ENCODE peak calls at places on chromosomes 2 and 18, in nine cellular contexts. Q is colonic mucosa, S is keratinocyte, U is thyroid gland, X is heart left ventricle, K is left lung, E is cardiac muscle cell, B is PC-9, O is bronchial epithelial cell. D is an unnamed sample. For H3K36me3, the result is how much of the 10 kb centered on the place peaks cover.

GRCh38 chr2:158644139-158644538 is 151.0 kb upstream of the DAPL1 start:
- DNase-seq in Q (no peak), S (no peak), U (no peak), X (no peak), K (no peak), E (no peak), B (no peak), O (peak), D (peak)

GRCh38 chr18:1917141-1917540 is 654.2 kb downstream of the METTL4 start:
- DNase-seq in Q (no peak), S (no peak), U (no peak), X (no peak), K (no peak), E (no peak), B (no peak), O (no peak), D (no peak)

GRCh38 chr2:140178224-140178623 is 1398.0 kb upstream of the NXPH2 start:
- DNase-seq in Q (no peak), S (no peak), U (no peak), X (no peak), K (no peak), E (no peak), B (no peak), O (no peak), D (no peak)

GRCh38 chr2:216717491-216717901 is 22.1 kb upstream of the IGFBP5 start:
- DNase-seq in Q (no peak), S (peak), U (no peak), X (no peak), K (no peak), E (no peak), B (no peak), O (peak), D (no peak)

GRCh38 chr18:11802160-11802559 is 49.1 kb upstream of the CHMP1B start:
- DNase-seq in Q (no peak), S (no peak), U (no peak), X (no peak), K (no peak), E (no peak), B (no peak), O (no peak), D (no peak)

GRCh38 chr2:37776487-37776886 is 105.0 kb upstream of the CDC42EP3 start:
- DNase-seq in Q (no peak), S (peak), U (no peak), X (no peak), K (no peak), E (no peak), B (peak), O (peak), D (peak)

GRCh38 chr2:86783615-86784339 is 6.9 kb downstream of the CD8A start:
- DNase-seq in Q (no peak), S (no peak), U (no peak), X (no peak), K (no peak), E (no peak), B (no peak), O (no peak), D (no peak)

GRCh38 chr2:96308248-96308647 is 2.9 kb upstream of the SNRNP200 start:
- DNase-seq in Q (no peak), S (no peak), U (no peak), X (no peak), K (no peak), E (no peak), B (no peak), O (no peak), D (no peak)

GRCh38 chr2:146080925-146081324 is 1561.0 kb upstream of the ZEB2 start:
- DNase-seq in Q (no peak), S (no peak), U (no peak), X (no peak), K (no peak), E (no peak), B (no peak), O (no peak), D (no peak)

GRCh38 chr18:47248610-47249343 is 2.7 kb downstream of the SKOR2 start:
- DNase-seq in Q (no peak), S (no peak), U (no peak), X (no peak), K (no peak), E (no peak), B (no peak), O (no peak), D (no peak)

GRCh38 chr2:64645014-64645418 is 8.7 kb downstream of the SERTAD2 start:
- DNase-seq in Q (peak), S (no peak), U (peak), X (peak), K (no peak), E (peak), B (peak), O (peak), D (no peak)

GRCh38 chr18:42069036-42069435 is 114.0 kb downstream of the PIK3C3 start:
- DNase-seq in Q (no peak), S (no peak), U (no peak), X (no peak), K (no peak), E (no peak), B (no peak), O (peak), D (no peak)

GRCh38 chr2:64730551-64731305 is 77.0 kb upstream of the SERTAD2 start:
- DNase-seq in Q (peak), S (no peak), U (peak), X (peak), K (peak), E (peak), B (no peak), O (peak), D (peak)

GRCh38 chr2:85628658-85629057 is 12.7 kb downstream of the USP39 start:
- DNase-seq in Q (no peak), S (no peak), U (no peak), X (no peak), K (no peak), E (no peak), B (no peak), O (no peak), D (no peak)

DNA sequence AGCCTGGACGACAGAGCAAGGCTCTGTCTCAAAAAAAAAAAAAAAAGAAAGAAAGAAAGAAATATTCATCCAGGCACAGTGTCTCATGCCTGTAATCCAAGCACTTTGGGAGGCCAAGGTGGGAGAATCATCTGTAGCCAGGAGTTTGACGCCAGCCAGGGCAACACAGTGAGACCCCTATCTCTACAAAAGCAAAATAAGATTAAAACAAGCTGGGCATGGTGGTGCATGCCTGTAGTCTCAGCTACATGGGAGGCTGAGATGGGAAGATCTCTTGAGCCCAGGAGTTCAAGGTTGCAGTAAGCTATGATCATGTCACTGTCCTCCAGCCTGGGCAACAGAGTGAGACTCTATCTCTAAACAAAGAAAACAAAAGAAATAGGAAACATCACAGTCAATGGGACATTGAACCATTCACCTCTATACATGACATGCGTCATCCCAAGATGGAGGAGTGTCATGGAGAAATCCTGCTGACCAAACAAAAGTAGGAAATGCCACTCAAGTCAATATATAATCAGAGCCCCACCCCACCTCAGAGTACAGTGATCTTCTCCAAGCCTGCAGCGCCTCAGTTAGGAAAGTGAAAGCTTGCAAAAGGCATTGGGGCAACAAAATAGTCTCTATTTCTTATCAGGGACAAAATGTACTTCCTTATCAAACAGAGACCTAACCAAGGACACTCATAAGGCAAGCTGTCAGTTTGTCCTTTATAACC is 9.8 kb downstream of the FEV start:
- DNase-seq in Q (peak), S (no peak), U (no peak), X (no peak), K (no peak), E (no peak), B (no peak), O (no peak), D (no peak)
- TF ChIP-seq CTCF in Q (no peak), S (no peak), U (no peak), X (no peak), K (no peak), E (no peak), B (no peak), O (no peak), D (no peak)

GRCh38 chr2:105103481-105103880 is 65.6 kb downstream of the MRPS9 start:
- DNase-seq in Q (no peak), S (no peak), U (no peak), X (no peak), K (no peak), E (no peak), B (no peak), O (no peak), D (no peak)

GRCh38 chr2:105102001-105102400 is 64.1 kb downstream of the MRPS9 start:
- DNase-seq in Q (no peak), S (no peak), U (no peak), X (no peak), K (no peak), E (no peak), B (no peak), O (no peak), D (no peak)

GRCh38 chr2:105100064-105100840 is 62.4 kb downstream of the MRPS9 start:
- DNase-seq in Q (no peak), S (no peak), U (no peak), X (no peak), K (no peak), E (no peak), B (no peak), O (peak), D (no peak)

GRCh38 chr2:105104208-105104731 is 66.4 kb downstream of the MRPS9 start:
- DNase-seq in Q (no peak), S (no peak), U (no peak), X (no peak), K (no peak), E (no peak), B (no peak), O (peak), D (peak)

GRCh38 chr2:105102963-105103421 is 65.1 kb downstream of the MRPS9 start:
- DNase-seq in Q (no peak), S (no peak), U (no peak), X (no peak), K (no peak), E (peak), B (peak), O (peak), D (peak)
- H3K4me3 ChIP-seq in Q (no peak), S (no peak), U (no peak), X (no peak), K (no peak), E (no peak), B (no peak), O (no peak), D (no peak)

DNA sequence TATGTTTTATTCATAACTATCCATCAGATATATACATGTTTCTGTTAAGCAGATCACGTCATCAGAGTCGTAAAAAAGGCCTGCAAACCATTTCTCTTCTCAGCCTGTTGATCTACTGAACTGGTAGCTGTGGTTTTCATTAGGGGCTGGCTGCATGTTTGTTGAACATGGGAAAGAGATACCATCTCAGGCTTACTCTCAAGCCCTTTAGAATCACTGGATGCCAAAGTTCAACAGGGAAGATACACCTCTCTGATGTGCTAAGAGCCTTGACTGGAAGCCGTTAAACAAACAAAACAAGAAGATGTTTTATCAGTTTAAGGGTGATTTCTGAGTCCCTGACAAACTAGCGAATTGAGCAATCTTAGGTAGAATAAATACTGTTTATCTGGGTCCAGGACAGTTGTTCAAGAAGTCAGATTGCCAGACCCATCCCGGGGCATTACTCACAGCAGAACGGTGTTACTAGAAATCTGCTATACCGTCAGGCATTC is 94.5 kb upstream of the LMAN1 start:
- DNase-seq in Q (no peak), S (no peak), U (no peak), X (no peak), K (no peak), E (no peak), B (no peak), O (no peak), D (no peak)
- H3K36me3 ChIP-seq in Q (under half), S (under half), U (under half), X (under half), K (under half), E (under half), B (under half), O (under half), D (under half)

DNA sequence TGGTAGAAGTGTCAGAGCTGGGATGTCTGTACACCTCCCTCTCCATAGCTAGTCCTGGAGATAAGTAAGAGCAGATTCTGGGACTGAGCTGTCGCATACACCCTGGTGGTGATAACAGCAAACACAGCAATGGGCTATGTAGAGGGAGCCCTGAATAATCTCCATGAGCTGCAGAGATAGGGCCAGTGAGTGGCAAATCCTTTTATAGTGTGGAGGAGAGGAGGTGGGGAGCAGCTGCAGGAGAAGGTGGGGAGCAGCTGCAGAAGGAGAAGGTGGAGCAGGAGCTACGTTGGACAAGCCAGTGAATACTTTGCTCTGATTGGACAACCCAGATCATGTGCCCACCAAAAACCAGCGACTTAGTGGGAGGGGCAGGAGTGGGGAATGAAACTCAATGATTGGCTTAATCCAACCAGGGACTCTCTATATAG is 85.5 kb downstream of the TMEM247 start:
- DNase-seq in Q (no peak), S (no peak), U (no peak), X (peak), K (no peak), E (peak), B (no peak), O (no peak), D (no peak)
- TF ChIP-seq CTCF in Q (no peak), S (no peak), U (no peak), X (peak), K (no peak), E (no peak), B (no peak), O (no peak), D (no peak)

GRCh38 chr2:128874608-128875007 is 555.9 kb upstream of the HS6ST1 start:
- DNase-seq in Q (no peak), S (no peak), U (no peak), X (no peak), K (no peak), E (no peak), B (no peak), O (no peak), D (no peak)
- H3K4me3 ChIP-seq in Q (no peak), S (no peak), U (no peak), X (no peak), K (no peak), E (no peak), B (no peak), O (no peak), D (no peak)